ENCODE peak calls at places on chromosomes 12 and 14, in eight cellular contexts. A is A549, Y is adrenal gland, N is pancreas, B is ascending aorta, F is OCI-LY7, J is stomach, W is tibial artery. T is an unnamed sample.

GRCh38 chr12:129629901-129630300 is 273.9 kb downstream of the TMEM132D start:
- DNase-seq in A (no peak), Y (no peak), N (no peak), B (no peak), F (no peak), J (no peak), W (no peak), T (no peak)

GRCh38 chr14:83425138-83425537 is 1891.5 kb upstream of the SEL1L start:
- DNase-seq in A (peak; percentile 1), Y (no peak), N (no peak), B (no peak), F (no peak), J (no peak), W (no peak), T (no peak)

GRCh38 chr12:104242546-104243206 is 27.1 kb downstream of the TXNRD1 start:
- DNase-seq in A (no peak), Y (no peak), N (no peak), B (no peak), F (no peak), J (no peak), W (no peak), T (no peak)

GRCh38 chr12:125136702-125137101 is 71.5 kb downstream of the AACS start:
- DNase-seq in A (no peak), Y (no peak), N (no peak), B (no peak), F (no peak), J (no peak), W (no peak), T (no peak)

GRCh38 chr12:62215506-62215905 is 44.7 kb upstream of the USP15 start:
- DNase-seq in A (no peak), Y (no peak), N (no peak), B (no peak), F (no peak), J (no peak), W (no peak), T (no peak)

GRCh38 chr12:27561535-27562350 is 37.7 kb downstream of the PPFIBP1 start:
- DNase-seq in A (peak; percentile 26), Y (no peak), N (no peak), B (no peak), F (no peak), J (no peak), W (no peak), T (no peak)

GRCh38 chr14:99879401-99880295 is 86.4 kb downstream of the EML1 start:
- DNase-seq in A (no peak), Y (no peak), N (no peak), B (no peak), F (no peak), J (no peak), W (no peak), T (no peak)

GRCh38 chr14:35292770-35293561 is 784 bp downstream of the PSMA6 start:
- DNase-seq in A (no peak), Y (no peak), N (no peak), B (no peak), F (no peak), J (no peak), W (no peak), T (peak; percentile 10)

GRCh38 chr14:60695327-60695726 is 28.8 kb downstream of the SIX4 start:
- DNase-seq in A (no peak), Y (no peak), N (no peak), B (no peak), F (no peak), J (no peak), W (no peak), T (no peak)

GRCh38 chr14:101359221-101360044 is 201.9 kb upstream of the DIO3 start:
- DNase-seq in A (no peak), Y (no peak), N (no peak), B (no peak), F (peak; percentile 75), J (no peak), W (peak; percentile 84), T (no peak)

GRCh38 chr12:3988519-3989217 is 115.5 kb upstream of the PARP11 start:
- DNase-seq in A (no peak), Y (no peak), N (no peak), B (no peak), F (peak; percentile 4), J (no peak), W (no peak), T (peak; percentile 37)

GRCh38 chr12:39351153-39351552 is 91.8 kb downstream of the KIF21A start:
- DNase-seq in A (no peak), Y (no peak), N (no peak), B (no peak), F (no peak), J (no peak), W (no peak), T (no peak)

GRCh38 chr12:12560587-12561304 is 1.9 kb downstream of the DUSP16 start:
- DNase-seq in A (peak; percentile 83), Y (peak; percentile 67), N (peak; percentile 72), B (peak; percentile 80), F (peak; percentile 64), J (peak; percentile 74), W (peak; percentile 71), T (peak; percentile 85)

GRCh38 chr12:22858849-22859569 is 234.0 kb downstream of the ETNK1 start:
- DNase-seq in A (no peak), Y (no peak), N (no peak), B (no peak), F (no peak), J (no peak), W (no peak), T (peak; percentile 11)

GRCh38 chr12:124861898-124862676 is 1.6 kb downstream of the SCARB1 start:
- DNase-seq in A (no peak), Y (no peak), N (no peak), B (no peak), F (peak; percentile 29), J (no peak), W (no peak), T (peak; percentile 60)

GRCh38 chr12:125403145-125403789 is 338.0 kb downstream of the AACS start:
- DNase-seq in A (peak; percentile 55), Y (no peak), N (no peak), B (no peak), F (peak; percentile 81), J (no peak), W (no peak), T (peak; percentile 47)

GRCh38 chr14:30681752-30682355 is 59.7 kb downstream of the SCFD1 start:
- DNase-seq in A (peak; percentile 18), Y (no peak), N (no peak), B (no peak), F (peak; percentile 11), J (no peak), W (no peak), T (no peak)
- TF ChIP-seq CTCF in A (peak; percentile 56), Y (peak; percentile 8), N (no peak), B (peak; percentile 11), F (peak; percentile 82), J (no peak), W (no peak), T (peak; percentile 12)

GRCh38 chr12:53740130-53740491 is 11.7 kb downstream of the CISTR start:
- DNase-seq in A (no peak), Y (no peak), N (no peak), B (no peak), F (peak; percentile 29), J (no peak), W (peak; percentile 11), T (no peak)

GRCh38 chr12:53739285-53740129 is 12.3 kb upstream of the CALCOCO1 start:
- DNase-seq in A (no peak), Y (no peak), N (no peak), B (no peak), F (no peak), J (no peak), W (peak; percentile 39), T (no peak)

GRCh38 chr12:53737951-53738833 is 10.9 kb upstream of the CALCOCO1 start:
- DNase-seq in A (no peak), Y (no peak), N (no peak), B (no peak), F (no peak), J (peak; percentile 48), W (no peak), T (no peak)

GRCh38 chr12:53737494-53737808 is 10.2 kb upstream of the CALCOCO1 start:
- DNase-seq in A (no peak), Y (no peak), N (no peak), B (no peak), F (no peak), J (no peak), W (no peak), T (no peak)

DNA sequence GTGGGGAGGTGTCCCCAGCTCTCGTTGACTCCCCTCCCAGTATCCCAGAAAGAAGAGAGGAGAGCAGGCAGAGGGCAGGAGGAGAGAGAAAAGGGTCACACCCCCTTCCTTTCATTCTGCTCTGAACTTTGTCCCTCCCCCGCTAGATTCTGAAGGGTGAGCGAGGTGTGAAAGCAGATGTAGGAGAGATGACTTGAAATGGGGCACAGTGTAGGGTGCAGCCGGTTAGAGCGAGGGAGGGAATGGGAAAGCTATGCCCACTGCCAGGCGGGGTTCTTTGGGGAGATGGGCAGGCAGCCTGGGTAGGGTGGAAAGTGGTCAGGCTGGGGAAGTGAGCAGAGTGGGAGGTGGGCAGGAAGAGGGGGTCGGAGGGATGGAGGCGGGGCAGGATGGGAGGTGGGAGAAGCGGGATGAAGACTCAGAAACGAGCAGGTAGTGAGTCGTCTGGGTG is 11.6 kb upstream of the CALCOCO1 start:
- DNase-seq in A (no peak), Y (no peak), N (no peak), B (no peak), F (no peak), J (no peak), W (no peak), T (no peak)
- H3K4me3 ChIP-seq in A (no peak overlapping the region), Y (no peak overlapping the region), N (no peak overlapping the region), B (no peak overlapping the region), F (no peak overlapping the region), J (peak overlapping the region; percentile 37), W (no peak overlapping the region), T (no peak overlapping the region)

DNA sequence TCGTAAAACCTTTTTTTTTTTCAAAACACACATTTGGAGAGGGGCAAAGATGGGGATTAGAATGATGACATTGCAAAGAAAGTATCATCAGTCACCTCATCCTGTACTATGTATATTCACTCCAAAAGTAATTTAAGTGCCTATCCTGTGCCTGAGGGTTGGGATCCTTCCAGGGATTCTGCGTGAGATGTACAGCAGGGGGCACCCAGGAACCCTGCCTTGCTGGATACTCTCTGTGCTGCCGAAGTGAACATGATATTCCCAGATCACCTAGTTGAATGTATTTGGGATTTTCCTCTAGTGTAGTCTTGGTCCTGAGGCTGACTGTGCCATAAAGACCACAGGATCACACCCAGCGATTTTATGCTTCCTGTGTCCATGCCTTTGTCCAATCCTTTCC is 372.7 kb downstream of the IPO8 start:
- DNase-seq in A (no peak), Y (no peak), N (no peak), B (no peak), F (no peak), J (no peak), W (no peak), T (no peak)
- TF ChIP-seq CTCF in A (no peak), Y (no peak), N (no peak), B (no peak), F (no peak), J (no peak), W (no peak), T (no peak)

DNA sequence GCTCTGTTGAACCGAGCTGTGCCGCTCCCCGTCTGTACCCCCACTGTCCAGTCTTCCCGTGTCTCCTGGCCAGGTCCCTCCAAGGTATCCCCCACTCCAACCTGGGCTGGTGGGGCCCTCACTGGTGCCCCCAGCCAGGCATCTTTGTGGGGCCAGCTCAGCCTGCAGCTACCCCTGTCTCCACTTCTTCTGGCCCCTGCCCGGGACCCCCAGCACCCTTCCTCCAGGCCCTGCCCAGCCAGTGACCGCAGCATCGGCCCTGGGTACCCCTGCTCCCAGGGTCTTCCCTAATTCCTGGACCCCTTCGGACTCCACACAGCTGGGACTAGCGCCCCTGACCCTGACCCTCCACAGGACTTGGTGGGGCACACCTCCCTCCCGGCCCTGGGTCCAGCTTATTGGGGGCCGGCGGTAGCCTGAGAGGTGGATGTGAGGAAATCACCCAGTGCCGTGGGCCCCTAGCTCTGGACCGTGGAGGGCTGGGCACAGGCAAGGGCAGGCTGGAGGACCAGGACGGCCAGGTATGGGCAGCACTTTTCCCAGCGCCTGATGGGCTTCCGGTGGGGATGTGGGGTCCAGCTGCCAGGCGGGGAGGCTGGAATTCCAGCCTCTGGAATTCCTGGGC is 4.1 kb upstream of the CRIP1 start:
- DNase-seq in A (no peak), Y (no peak), N (no peak), B (no peak), F (no peak), J (no peak), W (no peak), T (no peak)
- H3K4me3 ChIP-seq in A (no peak overlapping the region), Y (no peak overlapping the region), N (no peak overlapping the region), B (no peak overlapping the region), F (no peak overlapping the region), J (peak overlapping the region; percentile 41), W (peak overlapping the region; percentile 43), T (no peak overlapping the region)